ENCODE peak calls at places on chromosomes 13 and 19, in seven cellular contexts. P is mucosa of descending colon, Z is fibroblast of pulmonary artery, D is transverse colon, N is IMR-90, B is foreskin fibroblast, Y is Panc1. R is an unnamed sample.

GRCh38 chr13:25330541-25330940 is 29.1 kb downstream of the NUP58 start:
- DNase-seq in P (no peak), Z (peak; percentile 19), D (no peak), N (peak; percentile 28), B (peak; percentile 43), Y (no peak), R (peak; percentile 40)

GRCh38 chr13:96710166-96710866 is 284.0 kb downstream of the OXGR1 start:
- DNase-seq in P (no peak), Z (no peak), D (no peak), N (no peak), B (peak; percentile 27), Y (no peak), R (no peak)

GRCh38 chr13:112079696-112080095 is 12.7 kb downstream of the SOX1 start:
- DNase-seq in P (no peak), Z (peak; percentile 5), D (no peak), N (no peak), B (no peak), Y (no peak), R (no peak)

GRCh38 chr19:1064661-1065605 is 2.0 kb upstream of the ARHGAP45 start:
- DNase-seq in P (peak; percentile 77), Z (peak; percentile 72), D (peak; percentile 81), N (peak; percentile 68), B (peak; percentile 85), Y (no peak), R (peak; percentile 54)

GRCh38 chr13:27171244-27171829 is at the start of gene USP12:
- DNase-seq in P (no peak), Z (no peak), D (peak; percentile 32), N (peak; percentile 22), B (peak; percentile 71), Y (no peak), R (peak; percentile 12)

GRCh38 chr19:34350161-34350561 is 14.8 kb upstream of the GPI start:
- DNase-seq in P (peak; percentile 33), Z (no peak), D (no peak), N (peak; percentile 43), B (peak; percentile 49), Y (no peak), R (peak; percentile 39)

GRCh38 chr13:110421061-110421460 is 114.0 kb downstream of the COL4A2 start:
- DNase-seq in P (no peak), Z (no peak), D (no peak), N (no peak), B (peak; percentile 20), Y (no peak), R (peak; percentile 57)

GRCh38 chr13:42524487-42525034 is 49.4 kb upstream of the TNFSF11 start:
- DNase-seq in P (no peak), Z (no peak), D (no peak), N (no peak), B (peak; percentile 49), Y (no peak), R (peak; percentile 4)

GRCh38 chr13:42181381-42181953 is 90.5 kb upstream of the AKAP11 start:
- DNase-seq in P (no peak), Z (no peak), D (no peak), N (no peak), B (peak; percentile 15), Y (no peak), R (peak; percentile 4)

GRCh38 chr19:12782424-12783225 is 7.3 kb upstream of the HOOK2 start:
- DNase-seq in P (peak; percentile 87), Z (peak; percentile 92), D (peak; percentile 90), N (peak; percentile 85), B (peak; percentile 94), Y (no peak), R (peak; percentile 83)

GRCh38 chr13:101231751-101232428 is 184.4 kb downstream of the NALCN start:
- DNase-seq in P (no peak), Z (no peak), D (no peak), N (peak; percentile 35), B (peak; percentile 41), Y (no peak), R (peak; percentile 17)

GRCh38 chr19:48806818-48807589 is 3.8 kb downstream of the BCAT2 start:
- DNase-seq in P (peak; percentile 80), Z (peak; percentile 63), D (peak; percentile 68), N (peak; percentile 39), B (peak; percentile 62), Y (no peak), R (peak; percentile 37)

GRCh38 chr19:23800868-23801267 is 42.2 kb upstream of the ZNF681 start:
- DNase-seq in P (no peak), Z (no peak), D (no peak), N (no peak), B (no peak), Y (no peak), R (no peak)

GRCh38 chr13:30819136-30819875 is 84.0 kb downstream of the ALOX5AP start:
- DNase-seq in P (no peak), Z (no peak), D (no peak), N (no peak), B (no peak), Y (no peak), R (peak; percentile 33)

GRCh38 chr13:103178986-103179695 is 112.9 kb upstream of the SLC10A2 start:
- DNase-seq in P (no peak), Z (no peak), D (no peak), N (no peak), B (peak; percentile 2), Y (no peak), R (no peak)

GRCh38 chr19:49465371-49465770 is 8.6 kb upstream of the FLT3LG start:
- DNase-seq in P (no peak), Z (no peak), D (no peak), N (no peak), B (no peak), Y (no peak), R (no peak)

GRCh38 chr19:41529484-41530183 is 46.3 kb upstream of the CEACAM21 start:
- DNase-seq in P (no peak), Z (no peak), D (no peak), N (no peak), B (no peak), Y (no peak), R (no peak)

DNA sequence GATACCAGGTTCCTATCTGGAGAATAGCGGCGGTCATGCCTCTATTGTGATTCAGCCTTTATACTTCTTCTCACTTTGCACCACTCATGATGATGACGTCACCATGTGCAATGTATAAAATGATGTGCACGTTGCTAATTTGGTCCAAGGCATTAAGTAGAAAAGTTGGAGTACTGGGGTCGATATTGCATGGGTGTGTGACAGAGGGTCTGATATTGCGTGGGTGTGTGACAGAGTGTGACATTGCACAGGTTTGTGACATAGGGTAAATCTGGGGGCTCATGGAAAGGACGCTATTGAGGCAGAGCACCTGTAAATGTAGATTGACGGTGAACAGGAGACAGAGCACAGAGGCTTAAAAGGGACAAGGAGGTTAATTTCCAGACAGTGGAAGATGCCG is 4.5 kb upstream of the VN1R4 start:
- DNase-seq in P (no peak), Z (no peak), D (no peak), N (no peak), B (no peak), Y (no peak), R (no peak)
- TF ChIP-seq CTCF in P (no peak), Z (no peak), D (no peak), N (no peak), B (no peak), Y (no peak), R (no peak)

DNA sequence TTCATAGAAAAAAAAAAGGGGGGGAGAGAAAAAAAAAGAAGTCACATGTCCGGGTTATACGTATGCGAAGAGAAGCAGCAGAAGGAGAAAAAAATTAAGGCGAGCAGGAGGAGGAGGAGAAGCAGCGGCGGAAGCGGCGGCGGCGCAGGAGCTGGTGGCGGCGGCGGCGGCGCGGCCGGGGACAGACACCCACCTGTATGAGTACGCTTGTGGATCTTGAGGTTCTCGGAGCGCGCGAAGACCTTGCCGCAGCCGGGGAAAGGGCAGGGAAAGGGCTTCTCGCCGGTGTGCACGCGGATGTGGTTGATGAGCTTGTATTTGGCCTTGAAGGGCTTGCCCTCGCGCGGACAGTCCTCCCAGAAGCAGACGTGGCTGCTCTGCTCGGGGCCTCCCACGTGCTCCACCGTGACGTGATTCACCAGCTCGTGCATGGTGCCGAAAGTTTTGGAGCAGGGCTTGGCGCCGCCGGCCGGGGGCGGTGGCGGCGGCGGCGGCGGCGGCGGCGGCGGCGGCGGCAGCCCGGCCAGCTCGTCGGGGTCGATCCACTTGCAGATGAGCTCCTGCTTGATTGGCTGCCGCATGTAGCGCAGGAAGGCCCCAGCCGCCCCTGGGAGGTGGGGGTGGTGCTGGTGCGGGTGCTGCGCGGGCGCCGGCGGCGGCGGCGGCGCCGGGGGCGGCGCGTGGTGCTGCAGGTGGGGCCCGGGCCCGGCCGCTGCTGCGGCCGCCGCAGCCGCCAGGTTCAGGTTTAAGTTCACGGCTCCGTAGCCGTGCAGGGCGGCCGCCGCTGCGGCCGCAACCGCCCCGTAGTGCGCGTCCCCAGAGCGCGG is 1.4 kb downstream of the ZIC5 start:
- DNase-seq in P (no peak), Z (no peak), D (no peak), N (no peak), B (no peak), Y (no peak), R (no peak)
- H3K4me3 ChIP-seq in P (no peak overlapping the region), Z (no peak overlapping the region), D (peak overlapping the region; percentile 20), N (no peak overlapping the region), B (no peak overlapping the region), Y (peak overlapping the region; percentile 69), R (no peak overlapping the region)

GRCh38 chr19:5925830-5926459 is 11.9 kb downstream of the CAPS start:
- DNase-seq in P (peak; percentile 75), Z (no peak), D (peak; percentile 46), N (no peak), B (no peak), Y (no peak), R (no peak)

GRCh38 chr19:5929646-5930045 is 15.6 kb downstream of the CAPS start:
- DNase-seq in P (no peak), Z (no peak), D (no peak), N (no peak), B (no peak), Y (no peak), R (no peak)

GRCh38 chr19:5927439-5927821 is 13.4 kb downstream of the CAPS start:
- DNase-seq in P (no peak), Z (no peak), D (no peak), N (no peak), B (no peak), Y (no peak), R (no peak)

GRCh38 chr19:5929179-5929578 is 15.1 kb downstream of the CAPS start:
- DNase-seq in P (no peak), Z (no peak), D (no peak), N (no peak), B (no peak), Y (no peak), R (no peak)

DNA sequence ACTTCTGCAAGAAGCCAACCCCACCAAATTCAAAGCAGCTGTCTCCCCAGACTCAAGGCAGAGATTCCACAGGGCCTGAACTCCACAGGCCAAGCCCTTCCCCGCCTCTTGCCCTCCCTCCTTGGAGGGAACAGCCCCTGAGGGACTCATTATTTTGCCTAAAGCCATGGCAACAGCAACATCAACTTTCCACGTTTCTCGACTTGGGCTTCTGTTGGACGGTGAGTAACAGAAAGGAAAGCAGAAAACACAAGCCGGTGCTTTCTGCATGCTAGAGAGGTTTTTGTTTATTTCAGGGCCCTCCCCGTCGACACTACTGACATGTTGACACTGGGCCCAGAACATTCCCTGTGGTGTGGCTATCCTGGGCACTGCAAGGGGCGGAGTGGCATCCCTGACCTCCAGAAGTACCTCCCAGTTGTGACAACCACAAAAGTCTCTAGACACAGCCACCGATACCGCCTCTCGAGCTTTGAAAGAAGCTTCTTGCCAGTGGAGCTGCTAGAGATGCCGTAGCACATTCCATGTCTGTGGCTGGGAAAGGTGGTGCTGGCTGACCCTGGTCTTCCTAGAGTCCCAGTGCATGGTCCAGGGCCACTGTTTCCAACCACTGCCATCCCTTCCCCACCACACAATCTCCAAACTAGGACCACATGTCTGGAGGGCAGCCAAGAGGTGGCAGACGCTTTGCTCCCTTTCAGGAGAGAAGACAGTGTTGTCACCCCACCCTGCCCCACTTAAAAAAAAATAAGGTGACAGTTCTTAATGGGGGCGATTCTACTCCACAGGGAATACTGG is 12.8 kb downstream of the CAPS start:
- DNase-seq in P (no peak), Z (no peak), D (peak; percentile 33), N (no peak), B (peak; percentile 97), Y (no peak), R (peak; percentile 97)
- TF ChIP-seq CTCF in P (no peak), Z (no peak), D (no peak), N (no peak), B (no peak), Y (no peak), R (no peak)

GRCh38 chr19:57800696-57801095 is 14.0 kb downstream of the ZNF552 start:
- DNase-seq in P (no peak), Z (no peak), D (no peak), N (no peak), B (no peak), Y (no peak), R (no peak)
- H3K4me3 ChIP-seq in P (no peak overlapping the region), Z (no peak overlapping the region), D (no peak overlapping the region), N (no peak overlapping the region), B (no peak overlapping the region), Y (no peak overlapping the region), R (no peak overlapping the region)